ENCODE peak calls at places on chromosomes 6 and 20, in four cellular contexts. Q is SK-N-SH, R is K562, U is HepG2. O is an unnamed sample.

GRCh38 chr6:128739112-128739511 is 143.8 kb upstream of the LAMA2 start:
- DNase-seq in Q (no peak), U (no peak), R (no peak), O (no peak)

GRCh38 chr6:134707342-134707982 is 242.4 kb downstream of the ALDH8A1 start:
- DNase-seq in U (peak; percentile 80), R (no peak), Q (no peak), O (no peak)

GRCh38 chr6:85185977-85186376 is 263.9 kb upstream of the NT5E start:
- DNase-seq in Q (no peak), U (no peak), R (no peak), O (no peak)

GRCh38 chr6:74734901-74735300 is 471.0 kb downstream of the COL12A1 start:
- DNase-seq in U (no peak), Q (no peak), R (no peak), O (no peak)

GRCh38 chr6:74249658-74250057 is 553.7 kb downstream of the CD109 start:
- DNase-seq in R (no peak), Q (no peak), U (no peak), O (no peak)

GRCh38 chr20:6636209-6637159 is 131.0 kb upstream of the BMP2 start:
- DNase-seq in U (peak; percentile 63), Q (peak; percentile 2), R (no peak), O (no peak)

GRCh38 chr6:7108964-7109836 is 1.4 kb downstream of the RREB1 start:
- DNase-seq in Q (peak; percentile 44), U (peak; percentile 81), R (peak; percentile 49), O (no peak)

GRCh38 chr6:129590408-129591022 is 119.5 kb downstream of the ARHGAP18 start:
- DNase-seq in U (no peak), R (no peak), Q (no peak), O (no peak)

GRCh38 chr6:89669002-89669401 is 30.5 kb upstream of the LYRM2 start:
- DNase-seq in R (no peak), U (no peak), Q (no peak), O (no peak)

GRCh38 chr6:84675651-84676050 is 88.7 kb downstream of the TBX18 start:
- DNase-seq in R (no peak), U (no peak), Q (no peak), O (no peak)

GRCh38 chr6:14108571-14109410 is 8.8 kb upstream of the CD83 start:
- DNase-seq in R (peak; percentile 64), U (no peak), Q (no peak), O (peak; percentile 69)

GRCh38 chr6:34138191-34138590 is 7.7 kb downstream of the GRM4 start:
- DNase-seq in U (no peak), R (no peak), Q (no peak), O (no peak)

GRCh38 chr6:113644861-113645575 is 212.1 kb upstream of the MARCKS start:
- DNase-seq in U (peak; percentile 31), Q (no peak), R (no peak), O (no peak)

GRCh38 chr6:53168516-53169257 is 20.0 kb upstream of the GCM1 start:
- DNase-seq in Q (no peak), R (no peak), U (no peak), O (no peak)

GRCh38 chr6:11665636-11666335 is 112.8 kb downstream of the ADTRP start:
- DNase-seq in Q (no peak), R (no peak), U (no peak), O (no peak)

GRCh38 chr6:41675176-41675767 is 37.0 kb downstream of the MDFI start:
- DNase-seq in U (no peak), R (no peak), Q (peak; percentile 84), O (no peak)

GRCh38 chr6:113696960-113697359 is 160.2 kb upstream of the MARCKS start:
- DNase-seq in Q (no peak), R (no peak), U (no peak), O (no peak)

GRCh38 chr6:147508871-147509608 is 550 bp downstream of the SAMD5 start:
- DNase-seq in R (peak; percentile 52), U (no peak), Q (peak; percentile 31), O (no peak)

GRCh38 chr6:80183019-80183418 is 76.5 kb downstream of the BCKDHB start:
- DNase-seq in U (no peak), Q (no peak), R (no peak), O (no peak)

GRCh38 chr20:6053776-6054688 is at the start of gene LRRN4:
- DNase-seq in U (peak; percentile 34), Q (no peak), R (no peak), O (no peak)

GRCh38 chr6:298233-299049 is 6.2 kb downstream of the DUSP22 start:
- DNase-seq in U (no peak), Q (no peak), R (no peak), O (peak; percentile 96)

GRCh38 chr6:16358531-16359138 is 120.2 kb downstream of the GMPR start:
- DNase-seq in U (no peak), Q (no peak), R (no peak), O (no peak)

GRCh38 chr6:74585779-74586178 is 620.1 kb downstream of the COL12A1 start:
- DNase-seq in U (no peak), Q (no peak), R (no peak), O (no peak)

GRCh38 chr20:50327666-50328065 is 137.0 kb downstream of the CEBPB start:
- DNase-seq in R (no peak), U (no peak), Q (no peak), O (no peak)

GRCh38 chr6:148313483-148313882 is 29.2 kb upstream of the SASH1 start:
- DNase-seq in U (no peak), Q (no peak), R (no peak), O (no peak)

DNA sequence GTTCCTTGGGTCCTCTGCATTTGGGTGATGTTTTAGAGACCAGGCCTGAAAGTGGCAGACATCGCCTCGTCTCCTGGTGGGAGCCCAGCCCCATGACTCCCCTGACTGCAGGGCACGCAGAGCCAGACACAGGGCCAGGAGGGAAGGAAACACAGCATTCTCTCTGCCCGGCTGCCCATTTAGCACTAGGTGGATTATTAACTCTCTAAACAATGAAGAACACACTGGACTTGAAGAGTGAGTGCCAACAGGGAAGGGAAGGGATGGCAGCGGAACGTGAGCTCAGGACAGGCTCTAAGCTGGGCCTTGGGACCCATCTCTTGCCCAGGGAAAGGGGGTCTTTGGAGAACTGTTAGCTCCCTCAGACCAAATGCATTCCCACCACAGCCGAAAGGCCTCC is 80.4 kb downstream of the TBXT start:
- DNase-seq in R (no peak), U (no peak), Q (no peak), O (no peak)
- TF ChIP-seq GABPA in R (no peak), U (no peak), Q (no peak), O (no peak)

DNA sequence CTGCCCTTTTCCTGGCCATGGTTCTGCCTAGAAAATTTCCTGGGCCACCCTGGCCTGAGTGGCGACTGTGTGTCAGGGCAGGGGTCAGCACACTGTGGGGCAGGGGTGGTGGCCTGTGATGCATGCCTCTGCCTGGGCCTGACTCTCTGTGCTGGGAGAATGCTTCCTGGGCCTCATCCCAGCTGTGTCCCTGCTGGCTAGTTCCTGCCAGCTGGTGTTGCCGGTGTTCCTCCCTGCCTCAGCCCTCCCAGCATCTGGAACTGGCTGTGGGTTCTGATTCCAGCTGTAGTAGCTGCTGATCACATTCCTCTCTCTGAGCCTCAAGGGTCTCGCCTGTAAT is 101.6 kb downstream of the SYCP2 start:
- DNase-seq in U (no peak), Q (peak; percentile 11), R (no peak), O (no peak)
- H3K4me3 ChIP-seq in U (no peak overlapping the region), Q (no peak overlapping the region), R (no peak overlapping the region), O (no peak overlapping the region)

DNA sequence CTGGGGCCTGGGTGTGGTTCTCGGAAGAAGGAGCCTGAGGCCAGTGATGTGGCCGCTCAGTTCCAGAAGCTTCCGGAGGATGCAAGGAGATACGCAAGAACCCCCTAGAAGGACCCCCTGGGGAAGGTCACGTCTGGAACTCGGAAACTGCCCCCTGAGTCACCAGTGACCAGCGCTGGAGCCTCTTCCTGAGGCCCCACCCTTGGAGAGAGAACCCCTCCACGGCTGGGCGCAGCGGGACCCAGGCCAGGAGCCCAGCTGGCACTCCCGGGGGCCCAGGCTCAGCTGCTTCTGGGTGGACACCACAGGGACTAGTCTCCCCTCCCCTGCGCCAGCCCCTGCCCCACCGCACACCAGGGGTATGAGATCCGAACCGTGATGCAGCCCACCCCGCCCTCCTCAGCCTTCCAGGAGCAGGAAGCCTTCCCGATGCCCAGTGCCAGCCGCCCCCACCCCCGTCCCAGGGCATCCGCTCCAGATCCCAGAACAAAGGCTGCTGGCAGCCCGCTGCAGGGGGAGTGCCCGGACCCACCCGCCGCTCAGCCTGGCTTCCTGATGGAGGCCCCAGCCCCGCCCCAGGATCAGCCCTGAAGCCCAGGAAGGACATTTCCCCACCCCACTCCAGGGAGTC is 7.5 kb downstream of the LAMA5 start:
- DNase-seq in U (no peak), Q (no peak), R (no peak), O (no peak)
- TF ChIP-seq GABPA in U (no peak), Q (no peak), R (no peak), O (no peak)

GRCh38 chr6:8361259-8361658 is 74.1 kb downstream of the SLC35B3 start:
- DNase-seq in Q (no peak), U (no peak), R (no peak), O (no peak)
- H3K4me3 ChIP-seq in Q (no peak overlapping the region), U (no peak overlapping the region), R (no peak overlapping the region), O (no peak overlapping the region)

DNA sequence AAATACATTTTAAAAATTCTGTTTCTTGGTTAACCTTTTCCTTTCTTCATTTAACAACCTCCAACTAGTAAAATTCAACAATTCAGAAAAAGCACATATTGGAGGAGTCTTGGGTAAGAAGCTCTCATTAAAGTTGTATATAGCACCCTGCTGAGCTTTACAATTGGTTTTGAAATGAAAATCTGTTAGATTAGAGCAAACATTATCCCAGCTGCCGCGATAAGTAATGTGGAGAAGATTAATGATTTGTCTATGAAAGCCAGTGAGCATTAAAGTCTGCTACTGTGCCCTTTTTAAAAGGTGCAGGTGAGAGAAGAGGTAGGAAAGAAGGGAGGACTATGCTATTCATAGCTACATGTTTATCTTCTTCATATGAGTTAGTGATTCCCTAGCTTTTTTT is 201.5 kb downstream of the ZFAND3 start:
- DNase-seq in U (no peak), R (no peak), Q (no peak), O (no peak)
- TF ChIP-seq GABPA in U (no peak), R (no peak), Q (no peak), O (no peak)

DNA sequence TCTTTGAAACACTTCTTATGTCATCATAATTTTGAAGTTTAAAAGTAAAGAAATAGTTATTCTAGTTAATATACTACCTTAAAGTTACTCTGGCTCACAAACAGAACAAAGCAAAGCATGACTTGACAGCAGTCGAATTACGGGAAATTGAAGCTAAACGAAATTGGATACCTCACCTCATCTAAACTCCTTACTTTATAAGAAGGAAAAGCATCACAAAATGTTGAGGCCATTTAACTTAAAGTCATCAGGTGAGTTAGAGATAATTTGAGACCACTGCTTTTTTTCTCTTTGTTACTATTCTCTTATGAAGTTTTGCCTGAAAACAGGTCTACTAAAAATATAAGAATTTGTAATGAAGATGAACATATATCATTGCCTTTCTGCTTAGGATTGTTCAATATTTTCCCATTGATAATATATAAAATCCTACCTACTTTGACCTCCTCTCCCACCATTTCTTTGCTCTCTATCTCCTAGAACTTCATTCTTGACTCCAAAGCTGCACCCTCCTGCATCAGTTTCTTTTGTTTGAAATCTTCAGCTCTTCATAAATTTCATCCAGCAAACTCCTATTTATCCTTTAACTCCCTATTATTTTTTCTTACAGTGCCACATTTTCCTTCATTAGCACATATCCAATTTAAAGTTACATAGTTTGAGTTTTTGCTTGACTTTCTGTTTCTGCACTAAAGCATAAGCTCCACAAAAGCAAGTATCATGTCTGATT is 510.7 kb upstream of the ZNF337 start:
- DNase-seq in R (no peak), U (no peak), Q (no peak), O (no peak)
- H3K4me3 ChIP-seq in R (no peak overlapping the region), U (no peak overlapping the region), Q (peak overlapping the region; percentile 39), O (no peak overlapping the region)

O was measured in HL-60.